ENCODE peak calls at places on chromosome 16, in ten cellular contexts. X, V, B, L, M, Q, A, K, U and E are unnamed samples.
A peak's percentile ranks its signal among the peaks of the same experiment; 100 is the strongest.

GRCh38 chr16:68091604-68092261 is 6.6 kb downstream of the NFATC3 start:
- DNase-seq in X (no peak), Q (no peak), L (no peak), K (no peak), M (no peak), A (peak; percentile 70), U (no peak), V (peak; percentile 78), B (no peak), E (no peak)

GRCh38 chr16:58551496-58551895 is 36.2 kb downstream of the SETD6 start:
- DNase-seq in M (no peak), K (no peak), L (no peak), A (no peak), Q (no peak), U (no peak), B (no peak), V (no peak), X (no peak), E (no peak)

GRCh38 chr16:71865173-71865863 is 18.7 kb downstream of the ZNF821 start:
- DNase-seq in X (no peak), M (no peak), L (no peak), K (no peak), U (no peak), V (no peak), A (no peak), B (no peak), Q (no peak), E (no peak)

GRCh38 chr16:55264949-55265348 is 59.1 kb upstream of the IRX6 start:
- DNase-seq in Q (no peak), M (no peak), B (no peak), U (no peak), A (no peak), X (no peak), L (no peak), K (no peak), V (peak; percentile 60), E (no peak)

GRCh38 chr16:75477680-75478473 is 13.4 kb upstream of the TMEM170A start:
- DNase-seq in B (no peak), K (no peak), U (no peak), Q (peak; percentile 13), V (no peak), M (no peak), L (no peak), A (no peak), X (no peak), E (no peak)

GRCh38 chr16:47657032-47657431 is 195.9 kb downstream of the PHKB start:
- DNase-seq in M (no peak), K (no peak), X (no peak), B (no peak), L (no peak), A (no peak), Q (no peak), V (no peak), U (no peak), E (no peak)

GRCh38 chr16:88613-89012 is 10.6 kb downstream of the MPG start:
- DNase-seq in U (no peak), V (no peak), M (no peak), A (no peak), X (no peak), K (no peak), L (no peak), B (no peak), Q (no peak), E (no peak)

GRCh38 chr16:27449434-27450188 is 47.6 kb downstream of the IL21R start:
- DNase-seq in U (peak; percentile 72), Q (peak; percentile 23), X (peak; percentile 77), V (no peak), M (no peak), B (no peak), L (peak; percentile 31), K (no peak), A (no peak), E (no peak)

GRCh38 chr16:23570992-23571632 is 13.6 kb downstream of the UBFD1 start:
- DNase-seq in K (no peak), X (no peak), L (no peak), V (no peak), Q (peak; percentile 82), M (peak; percentile 26), U (no peak), A (no peak), B (no peak), E (no peak)

GRCh38 chr16:23949630-23950290 is 114.0 kb downstream of the PRKCB start:
- DNase-seq in U (peak; percentile 75), B (no peak), A (no peak), L (peak; percentile 41), X (peak; percentile 22), K (no peak), Q (peak; percentile 59), V (no peak), M (no peak), E (peak; percentile 95)

GRCh38 chr16:76518791-76519190 is 241.6 kb downstream of the CNTNAP4 start:
- DNase-seq in A (no peak), Q (no peak), L (no peak), B (no peak), K (no peak), U (no peak), V (no peak), M (no peak), X (no peak), E (no peak)
- H3K4me3 ChIP-seq in A (no peak overlapping the region), Q (no peak overlapping the region), L (no peak overlapping the region), B (no peak overlapping the region), K (no peak overlapping the region), U (no peak overlapping the region), V (no peak overlapping the region), M (no peak overlapping the region), X (no peak overlapping the region), E (no peak overlapping the region)

GRCh38 chr16:83925957-83926725 is 26.9 kb upstream of the OSGIN1 start:
- DNase-seq in X (no peak), B (no peak), M (no peak), A (no peak), Q (no peak), K (no peak), V (no peak), U (no peak), L (no peak), E (no peak)

GRCh38 chr16:83925095-83925905 is 26.4 kb downstream of the MLYCD start:
- DNase-seq in A (no peak), L (no peak), V (no peak), B (no peak), U (no peak), X (no peak), Q (no peak), K (no peak), M (no peak), E (no peak)

GRCh38 chr16:83928341-83929055 is 24.5 kb upstream of the OSGIN1 start:
- DNase-seq in V (peak; percentile 81), K (no peak), Q (no peak), L (no peak), M (no peak), A (peak; percentile 63), X (no peak), B (no peak), U (no peak), E (no peak)

GRCh38 chr16:83924686-83925085 is 25.8 kb downstream of the MLYCD start:
- DNase-seq in U (no peak), A (no peak), M (no peak), K (no peak), V (no peak), B (no peak), L (no peak), Q (no peak), X (no peak), E (no peak)

DNA sequence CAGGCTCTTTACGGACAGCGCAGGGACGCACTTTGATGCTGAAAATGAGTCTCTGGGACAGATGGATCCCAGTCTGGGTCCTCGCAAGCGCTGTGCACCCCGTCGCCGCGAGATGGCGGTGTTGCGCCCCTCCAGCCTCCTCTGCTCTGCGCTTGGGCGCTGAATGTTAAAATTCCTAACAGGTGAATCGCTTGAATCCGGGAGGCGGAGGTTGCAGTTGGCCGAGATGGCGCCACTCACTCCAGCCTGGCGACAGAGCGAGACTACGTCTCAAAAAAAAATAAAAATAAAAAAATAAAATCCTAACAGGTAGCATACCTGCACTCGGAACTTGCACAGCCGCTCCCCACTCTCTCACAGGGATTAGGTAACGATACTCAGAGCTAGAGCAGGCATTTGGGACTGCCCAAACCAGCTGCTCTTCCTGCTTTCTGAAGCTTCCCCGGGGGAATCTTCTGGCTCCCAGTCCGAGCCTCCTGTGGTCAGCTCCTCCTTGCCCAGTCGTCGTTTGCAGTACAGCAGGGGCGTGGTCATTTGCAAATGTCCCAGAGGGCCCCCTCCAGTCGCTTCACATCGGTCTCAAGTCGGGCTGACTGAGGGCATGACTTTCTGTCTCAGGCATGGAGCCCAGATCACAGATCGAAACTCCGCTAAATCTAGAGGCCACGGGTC is 26.2 kb upstream of the OSGIN1 start:
- DNase-seq in V (peak; percentile 80), X (peak; percentile 24), B (peak; percentile 73), K (peak; percentile 70), A (peak; percentile 53), Q (peak; percentile 45), L (peak; percentile 83), U (peak; percentile 27), M (peak; percentile 53), E (peak; percentile 8)
- H3K4me3 ChIP-seq in V (peak overlapping the region; percentile 43), X (no peak overlapping the region), B (no peak overlapping the region), K (no peak overlapping the region), A (no peak overlapping the region), Q (no peak overlapping the region), L (peak overlapping the region; percentile 28), U (no peak overlapping the region), M (no peak overlapping the region), E (no peak overlapping the region)

GRCh38 chr16:57283956-57284205 is 591 bp downstream of the PLLP start:
- DNase-seq in K (no peak), A (no peak), L (no peak), X (no peak), V (no peak), Q (no peak), M (no peak), U (no peak), B (no peak), E (no peak)
- H3K4me3 ChIP-seq in K (no peak overlapping the region), A (no peak overlapping the region), L (peak overlapping the region; percentile 76), X (no peak overlapping the region), V (no peak overlapping the region), Q (no peak overlapping the region), M (peak overlapping the region; percentile 61), U (no peak overlapping the region), B (peak overlapping the region; percentile 63), E (no peak overlapping the region)

GRCh38 chr16:85252461-85252860 is 140.2 kb upstream of the CIBAR2 start:
- DNase-seq in A (no peak), L (no peak), Q (peak; percentile 90), U (no peak), K (no peak), X (no peak), B (no peak), V (no peak), M (no peak), E (peak; percentile 18)

GRCh38 chr16:85253127-85253941 is 141.1 kb upstream of the CIBAR2 start:
- DNase-seq in L (peak; percentile 31), B (no peak), K (peak; percentile 81), Q (peak; percentile 81), X (peak; percentile 37), A (no peak), M (no peak), U (peak; percentile 44), V (peak; percentile 72), E (peak; percentile 19)

GRCh38 chr16:85255777-85256176 is 143.5 kb upstream of the CIBAR2 start:
- DNase-seq in M (no peak), V (no peak), A (no peak), X (no peak), Q (no peak), U (no peak), K (no peak), B (no peak), L (no peak), E (no peak)

GRCh38 chr16:85254921-85255320 is 142.6 kb upstream of the CIBAR2 start:
- DNase-seq in U (no peak), K (no peak), L (no peak), V (no peak), B (no peak), X (no peak), A (no peak), Q (no peak), M (no peak), E (no peak)

GRCh38 chr16:85254051-85254450 is 141.8 kb upstream of the CIBAR2 start:
- DNase-seq in U (no peak), M (no peak), A (no peak), L (no peak), X (no peak), K (no peak), B (no peak), Q (no peak), V (no peak), E (no peak)
- H3K4me3 ChIP-seq in U (no peak overlapping the region), M (no peak overlapping the region), A (no peak overlapping the region), L (no peak overlapping the region), X (no peak overlapping the region), K (no peak overlapping the region), B (no peak overlapping the region), Q (no peak overlapping the region), V (no peak overlapping the region), E (no peak overlapping the region)